ENCODE peak calls at places on chromosome 15, in seven cellular contexts. G is breast epithelium, J is stomach, A is spleen, K is esophagus muscularis mucosa, X is HL-60, Q is transverse colon. L is an unnamed sample.

GRCh38 chr15:81285461-81285860 is 38.5 kb downstream of the STARD5 start:
- DNase-seq in J (no peak), K (no peak), X (no peak), Q (peak), A (no peak), G (no peak), L (no peak)

GRCh38 chr15:99359760-99360159 is 108.5 kb downstream of the LRRC28 start:
- DNase-seq in K (no peak), A (no peak), G (no peak), X (no peak), J (no peak), Q (no peak), L (no peak)

GRCh38 chr15:41975679-41976078 is 3.3 kb upstream of the EHD4 start:
- DNase-seq in X (no peak), A (no peak), Q (no peak), K (no peak), G (no peak), J (no peak), L (no peak)

GRCh38 chr15:26910715-26911114 is 43.9 kb downstream of the GABRA5 start:
- DNase-seq in K (no peak), J (no peak), Q (no peak), A (no peak), G (no peak), X (no peak), L (no peak)

GRCh38 chr15:88707766-88708165 is 69.0 kb downstream of the ISG20 start:
- DNase-seq in Q (no peak), K (no peak), J (no peak), A (no peak), X (no peak), G (no peak), L (no peak)

GRCh38 chr15:71115567-71116351 is 488 bp downstream of the THSD4 start:
- DNase-seq in X (peak), Q (peak), K (no peak), G (peak), A (no peak), J (peak), L (no peak)

GRCh38 chr15:79308874-79309273 is 2.0 kb upstream of the TMED3 start:
- DNase-seq in G (no peak), Q (no peak), A (no peak), X (no peak), J (no peak), K (no peak), L (no peak)

GRCh38 chr15:82021992-82022391 is 23.8 kb downstream of the MEX3B start:
- DNase-seq in A (no peak), J (no peak), G (no peak), X (no peak), K (no peak), Q (no peak), L (no peak)

GRCh38 chr15:99158626-99159412 is 53.9 kb downstream of the SYNM start:
- DNase-seq in K (no peak), G (no peak), A (no peak), X (no peak), J (no peak), Q (no peak), L (no peak)

GRCh38 chr15:56187665-56188064 is 56.0 kb downstream of the RFX7 start:
- DNase-seq in J (no peak), K (no peak), A (no peak), G (no peak), Q (no peak), X (no peak), L (no peak)

GRCh38 chr15:58520936-58521292 is 89.1 kb downstream of the LIPC start:
- DNase-seq in X (no peak), G (no peak), A (no peak), Q (no peak), J (no peak), K (no peak), L (no peak)

GRCh38 chr15:63166219-63166618 is 8.9 kb upstream of the RPS27L start:
- DNase-seq in J (no peak), Q (no peak), X (no peak), K (no peak), G (no peak), A (no peak), L (no peak)

GRCh38 chr15:36947035-36947719 is 153.2 kb downstream of the MEIS2 start:
- DNase-seq in X (no peak), G (no peak), A (no peak), J (no peak), Q (no peak), K (no peak), L (no peak)

GRCh38 chr15:59137566-59137965 is 32.6 kb downstream of the CCNB2 start:
- DNase-seq in K (no peak), Q (no peak), A (no peak), G (no peak), X (no peak), J (no peak), L (no peak)

DNA sequence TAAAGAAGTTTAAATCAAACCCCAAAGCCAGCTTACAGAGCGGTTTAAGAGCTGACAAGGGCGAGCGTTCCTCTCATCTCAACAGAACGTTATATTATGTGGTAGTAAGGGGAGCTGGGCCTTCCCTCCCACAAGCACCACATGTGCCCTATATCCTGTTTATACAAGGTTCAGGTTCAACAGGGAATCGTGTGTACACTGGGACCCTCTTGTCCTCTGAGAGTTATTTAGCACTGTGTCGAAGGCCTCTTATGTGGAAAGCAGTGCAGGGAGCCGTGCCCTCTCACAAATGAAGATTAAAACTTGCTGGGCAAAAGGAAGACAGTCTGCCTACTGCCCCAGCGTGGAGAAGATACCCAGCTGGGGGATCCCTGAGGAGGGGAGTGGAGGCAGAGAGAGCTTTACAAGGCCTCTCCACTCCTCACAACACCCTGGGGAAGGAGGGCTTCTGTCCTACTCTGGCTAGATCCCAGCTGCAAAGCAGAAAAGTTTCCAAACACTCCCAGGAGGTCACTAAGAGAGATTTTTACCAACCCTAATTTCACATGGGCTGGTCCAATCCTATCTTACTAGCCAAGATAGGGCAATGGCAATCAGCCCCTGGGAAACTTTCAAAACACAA is 2.9 kb downstream of the TLE3 start:
- DNase-seq in G (no peak), A (peak), J (no peak), X (no peak), K (no peak), Q (no peak), L (no peak)
- TF ChIP-seq POLR2AphosphoS5 in G (no peak), A (no peak), J (no peak), X (no peak), K (no peak), Q (no peak), L (no peak)

GRCh38 chr15:97961067-97961954 is 808 bp downstream of the ARRDC4 start:
- DNase-seq in G (peak), Q (peak), J (peak), A (peak), X (no peak), K (no peak), L (no peak)
- H3K27ac ChIP-seq in G (peak), Q (peak), J (peak), A (peak), X (peak), K (peak), L (peak)

DNA sequence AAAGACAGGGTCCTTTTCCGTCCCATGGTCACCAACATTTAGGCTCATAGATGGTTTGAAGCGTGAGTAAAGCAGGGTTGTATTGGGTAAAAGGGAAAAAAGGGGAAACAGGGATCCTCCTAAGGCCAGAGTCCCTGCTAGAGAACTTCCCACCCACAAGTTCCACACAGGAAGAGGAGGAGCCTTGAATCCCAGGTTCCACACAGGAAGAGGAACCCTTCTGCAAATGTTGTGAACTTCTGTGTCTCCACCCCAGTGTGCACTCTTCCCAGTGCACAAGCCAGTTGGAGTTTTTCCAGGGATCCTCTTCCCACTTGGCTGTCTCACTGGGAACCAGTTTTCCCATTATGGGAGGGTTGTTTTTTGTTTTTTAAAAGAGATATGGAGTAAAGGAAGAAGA is 27.6 kb upstream of the ATP8B4 start:
- DNase-seq in K (no peak), X (no peak), Q (no peak), A (no peak), J (no peak), G (no peak), L (no peak)
- TF ChIP-seq POLR2AphosphoS5 in K (no peak), X (no peak), Q (no peak), A (no peak), J (no peak), G (no peak), L (no peak)

GRCh38 chr15:25785643-25786029 is 77.5 kb downstream of the ATP10A start:
- DNase-seq in J (no peak), X (no peak), K (no peak), Q (no peak), A (no peak), G (no peak), L (no peak)

GRCh38 chr15:25784141-25784540 is 79.0 kb downstream of the ATP10A start:
- DNase-seq in G (no peak), X (no peak), J (no peak), A (no peak), K (no peak), Q (no peak), L (no peak)

GRCh38 chr15:25786040-25786439 is 77.1 kb downstream of the ATP10A start:
- DNase-seq in A (no peak), Q (no peak), G (no peak), J (no peak), X (no peak), K (no peak), L (no peak)

GRCh38 chr15:25783607-25784131 is 79.5 kb downstream of the ATP10A start:
- DNase-seq in K (no peak), Q (no peak), G (no peak), X (no peak), A (no peak), J (no peak), L (no peak)

GRCh38 chr15:25784876-25785642 is 78.1 kb downstream of the ATP10A start:
- DNase-seq in Q (no peak), J (no peak), A (no peak), K (no peak), G (no peak), X (no peak), L (no peak)
- H3K27ac ChIP-seq in Q (peak), J (no peak), A (no peak), K (peak), G (no peak), X (no peak), L (no peak)

GRCh38 chr15:40743921-40744809 is 10.9 kb downstream of the RMDN3 start:
- DNase-seq in Q (no peak), A (peak), J (no peak), G (no peak), K (no peak), X (peak), L (no peak)
- TF ChIP-seq POLR2AphosphoS5 in Q (no peak), A (no peak), J (no peak), G (no peak), K (no peak), X (no peak), L (no peak)

GRCh38 chr15:40343512-40343911 is 2.8 kb upstream of the CCDC9B start:
- DNase-seq in G (no peak), X (no peak), J (no peak), K (no peak), Q (no peak), A (no peak), L (no peak)
- H3K27ac ChIP-seq in G (peak), X (no peak), J (peak), K (peak), Q (peak), A (no peak), L (peak)

GRCh38 chr15:39140060-39140604 is 440.7 kb upstream of the THBS1 start:
- DNase-seq in Q (no peak), X (no peak), G (no peak), K (no peak), J (no peak), A (no peak), L (no peak)
- TF ChIP-seq POLR2AphosphoS5 in Q (no peak), X (no peak), G (no peak), K (no peak), J (no peak), A (no peak), L (no peak)